ENCODE peak calls at places on chromosomes 5 and 9, in eight cellular contexts. O, M, P, R, N, Q, H and I are unnamed samples. For H3K27me3, the result is how much of the 10 kb centered on the place peaks cover.

GRCh38 chr9:135126480-135127187 is 39.2 kb downstream of the OLFM1 start:
- DNase-seq in O (no peak), M (peak), P (no peak), R (peak), N (no peak), Q (no peak), H (no peak), I (no peak)

GRCh38 chr5:179233909-179234562 is 111.2 kb downstream of the ADAMTS2 start:
- DNase-seq in O (no peak), M (no peak), P (no peak), R (peak), N (no peak), Q (no peak), H (no peak), I (no peak)

GRCh38 chr5:3602713-3603502 is 7.3 kb downstream of the IRX1 start:
- DNase-seq in O (no peak), M (no peak), P (no peak), R (peak), N (peak), Q (peak), H (peak), I (no peak)

GRCh38 chr5:35908266-35908665 is 30.2 kb downstream of the CAPSL start:
- DNase-seq in O (no peak), M (no peak), P (no peak), R (no peak), N (no peak), Q (no peak), H (no peak), I (no peak)

GRCh38 chr5:73894860-73895259 is 268.9 kb downstream of the ARHGEF28 start:
- DNase-seq in O (no peak), M (no peak), P (no peak), R (no peak), N (no peak), Q (no peak), H (no peak), I (no peak)

GRCh38 chr9:134325813-134326753 is at the start of gene RXRA:
- DNase-seq in O (peak), M (peak), P (peak), R (peak), N (peak), Q (peak), H (peak), I (peak)

GRCh38 chr9:33750307-33750838 is 45.0 kb upstream of the PRSS3 start:
- DNase-seq in O (no peak), M (no peak), P (no peak), R (peak), N (no peak), Q (no peak), H (no peak), I (no peak)

GRCh38 chr5:107808671-107809137 is 138.0 kb upstream of the EFNA5 start:
- DNase-seq in O (no peak), M (no peak), P (no peak), R (peak), N (peak), Q (peak), H (no peak), I (no peak)

GRCh38 chr5:121949885-121950284 is 11.9 kb upstream of the SRFBP1 start:
- DNase-seq in O (no peak), M (no peak), P (peak), R (peak), N (peak), Q (no peak), H (no peak), I (peak)

GRCh38 chr5:113047234-113047633 is 70.6 kb downstream of the DCP2 start:
- DNase-seq in O (no peak), M (no peak), P (peak), R (peak), N (peak), Q (no peak), H (no peak), I (peak)

GRCh38 chr5:173864126-173865075 is 23.7 kb upstream of the CPEB4 start:
- DNase-seq in O (no peak), M (peak), P (no peak), R (peak), N (no peak), Q (no peak), H (no peak), I (no peak)

GRCh38 chr5:129078247-129078646 is 16.3 kb upstream of the ISOC1 start:
- DNase-seq in O (no peak), M (no peak), P (no peak), R (no peak), N (no peak), Q (no peak), H (no peak), I (no peak)

GRCh38 chr5:124919076-124919475 is 172.6 kb upstream of the ZNF608 start:
- DNase-seq in O (no peak), M (no peak), P (no peak), R (no peak), N (no peak), Q (no peak), H (no peak), I (no peak)

GRCh38 chr9:104838958-104839357 is 75.0 kb downstream of the NIPSNAP3B start:
- DNase-seq in O (no peak), M (no peak), P (no peak), R (no peak), N (no peak), Q (no peak), H (no peak), I (no peak)

GRCh38 chr5:159257629-159258283 is 5.3 kb upstream of the UBLCP1 start:
- DNase-seq in O (no peak), M (no peak), P (no peak), R (no peak), N (peak), Q (no peak), H (no peak), I (no peak)

GRCh38 chr9:125996671-125997509 is 249.7 kb downstream of the PBX3 start:
- DNase-seq in O (no peak), M (no peak), P (no peak), R (peak), N (no peak), Q (no peak), H (no peak), I (no peak)

GRCh38 chr9:123678878-123679329 is 251.0 kb downstream of the DENND1A start:
- DNase-seq in O (no peak), M (no peak), P (no peak), R (peak), N (no peak), Q (no peak), H (no peak), I (no peak)

GRCh38 chr9:17528859-17529258 is 50.0 kb upstream of the SH3GL2 start:
- DNase-seq in O (no peak), M (no peak), P (no peak), R (no peak), N (no peak), Q (no peak), H (no peak), I (peak)

GRCh38 chr5:93721045-93721444 is 20.4 kb downstream of the POU5F2 start:
- DNase-seq in O (no peak), M (no peak), P (no peak), R (no peak), N (no peak), Q (no peak), H (no peak), I (no peak)

GRCh38 chr5:74020488-74020887 is 394.5 kb downstream of the ARHGEF28 start:
- DNase-seq in O (no peak), M (no peak), P (no peak), R (no peak), N (no peak), Q (no peak), H (peak), I (no peak)

GRCh38 chr5:150781706-150782614 is 3.4 kb downstream of the SMIM3 start:
- DNase-seq in O (no peak), M (peak), P (no peak), R (peak), N (peak), Q (no peak), H (no peak), I (no peak)

GRCh38 chr9:94740191-94740874 is 13.8 kb downstream of the AOPEP start:
- DNase-seq in O (no peak), M (no peak), P (no peak), R (no peak), N (no peak), Q (no peak), H (peak), I (no peak)

GRCh38 chr9:101398930-101399640 is 434 bp downstream of the ZNF189 start:
- DNase-seq in O (no peak), M (peak), P (no peak), R (peak), N (peak), Q (no peak), H (no peak), I (no peak)

GRCh38 chr9:33186457-33187168 is 19.5 kb upstream of the B4GALT1 start:
- DNase-seq in O (no peak), M (no peak), P (no peak), R (no peak), N (peak), Q (no peak), H (no peak), I (peak)

GRCh38 chr9:17019398-17019797 is 115.4 kb upstream of the CNTLN start:
- DNase-seq in O (no peak), M (no peak), P (no peak), R (no peak), N (no peak), Q (no peak), H (no peak), I (peak)

GRCh38 chr5:96573513-96573894 is 88.7 kb upstream of the CAST start:
- DNase-seq in O (no peak), M (no peak), P (no peak), R (no peak), N (no peak), Q (no peak), H (no peak), I (no peak)

GRCh38 chr9:1460143-1460769 is 410.1 kb downstream of the DMRT2 start:
- DNase-seq in O (no peak), M (no peak), P (no peak), R (no peak), N (no peak), Q (no peak), H (no peak), I (peak)

GRCh38 chr5:137831526-137831925 is 36.1 kb upstream of the MYOT start:
- DNase-seq in O (no peak), M (no peak), P (no peak), R (no peak), N (no peak), Q (no peak), H (no peak), I (no peak)

GRCh38 chr9:77215874-77216273 is 38.5 kb downstream of the VPS13A start:
- DNase-seq in O (no peak), M (no peak), P (no peak), R (no peak), N (peak), Q (no peak), H (no peak), I (no peak)

GRCh38 chr5:4204616-4205151 is 609.1 kb downstream of the IRX1 start:
- DNase-seq in O (no peak), M (no peak), P (no peak), R (no peak), N (no peak), Q (no peak), H (no peak), I (no peak)

GRCh38 chr9:79428422-79428821 is 143.3 kb upstream of the TLE4 start:
- DNase-seq in O (no peak), M (no peak), P (no peak), R (no peak), N (no peak), Q (no peak), H (no peak), I (no peak)

GRCh38 chr9:36665921-36666429 is 93.3 kb downstream of the MELK start:
- DNase-seq in O (no peak), M (no peak), P (peak), R (no peak), N (no peak), Q (no peak), H (no peak), I (peak)

GRCh38 chr5:65329266-65329665 is 152.5 kb downstream of the ADAMTS6 start:
- DNase-seq in O (no peak), M (no peak), P (no peak), R (no peak), N (no peak), Q (no peak), H (no peak), I (no peak)

GRCh38 chr5:136769900-136770684 is 404.7 kb upstream of the TRPC7 start:
- DNase-seq in O (no peak), M (peak), P (peak), R (peak), N (peak), Q (peak), H (peak), I (peak)

GRCh38 chr5:1770443-1770802 is 29.2 kb downstream of the MRPL36 start:
- DNase-seq in O (no peak), M (no peak), P (no peak), R (peak), N (no peak), Q (no peak), H (no peak), I (no peak)

GRCh38 chr5:162372265-162372664 is 304.7 kb downstream of the GABRG2 start:
- DNase-seq in O (no peak), M (no peak), P (no peak), R (no peak), N (no peak), Q (peak), H (no peak), I (no peak)

GRCh38 chr9:136225748-136226679 is 19.6 kb downstream of the QSOX2 start:
- DNase-seq in O (peak), M (peak), P (peak), R (peak), N (peak), Q (peak), H (peak), I (peak)

GRCh38 chr5:17735771-17736170 is 101.5 kb downstream of the TAF11L14 start:
- DNase-seq in O (no peak), M (no peak), P (no peak), R (no peak), N (no peak), Q (no peak), H (no peak), I (no peak)

GRCh38 chr5:643351-643801 is 31.2 kb downstream of the CEP72 start:
- DNase-seq in O (no peak), M (no peak), P (no peak), R (no peak), N (no peak), Q (no peak), H (no peak), I (no peak)

GRCh38 chr5:176910161-176910560 is 11.0 kb upstream of the HK3 start:
- DNase-seq in O (no peak), M (no peak), P (no peak), R (no peak), N (no peak), Q (no peak), H (no peak), I (no peak)

GRCh38 chr5:176908677-176909358 is 9.7 kb upstream of the HK3 start:
- DNase-seq in O (no peak), M (no peak), P (no peak), R (no peak), N (no peak), Q (no peak), H (no peak), I (no peak)

GRCh38 chr5:176916337-176916736 is 17.2 kb upstream of the HK3 start:
- DNase-seq in O (no peak), M (no peak), P (peak), R (no peak), N (no peak), Q (no peak), H (no peak), I (no peak)

GRCh38 chr5:176915906-176916305 is 16.8 kb upstream of the HK3 start:
- DNase-seq in O (no peak), M (no peak), P (no peak), R (no peak), N (no peak), Q (no peak), H (no peak), I (no peak)

GRCh38 chr5:176912115-176912514 is 13.0 kb upstream of the HK3 start:
- DNase-seq in O (no peak), M (no peak), P (no peak), R (no peak), N (no peak), Q (no peak), H (no peak), I (no peak)
- TF ChIP-seq CTCF in O (no peak), M (no peak), P (no peak), R (no peak), N (no peak), Q (no peak), H (no peak), I (no peak)

DNA sequence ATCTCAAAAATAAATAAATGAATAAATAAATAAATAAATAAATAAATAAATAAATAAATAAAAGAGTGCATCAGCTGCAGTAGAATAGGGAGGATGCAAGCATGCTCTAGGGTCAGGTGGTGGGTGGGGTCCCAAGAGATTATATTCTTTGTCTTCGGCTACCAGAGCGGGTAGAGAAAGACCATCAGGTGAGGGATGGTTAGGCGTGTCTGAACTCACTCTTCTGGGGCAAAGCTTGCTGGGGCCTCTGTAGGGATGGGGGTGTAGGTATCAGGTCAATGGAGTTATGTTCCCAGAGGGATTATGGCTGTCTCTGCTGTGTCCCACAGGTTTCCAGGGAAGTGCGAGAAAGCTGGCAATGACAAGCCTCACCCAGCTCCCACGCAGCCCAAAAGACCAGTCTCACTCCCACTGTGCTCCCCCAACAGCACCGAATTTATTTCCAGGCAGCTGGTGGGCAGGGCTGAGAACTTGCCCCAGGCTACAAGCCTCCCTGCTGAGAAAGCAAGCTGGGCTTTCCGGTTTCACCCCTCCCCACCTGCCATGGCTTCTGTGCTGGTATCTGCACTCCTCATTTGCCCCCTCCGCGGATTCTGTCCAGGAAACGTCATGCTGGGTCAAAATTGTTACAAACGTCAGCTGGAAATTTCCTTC is 180.8 kb downstream of the LURAP1L start:
- DNase-seq in O (no peak), M (no peak), P (peak), R (no peak), N (no peak), Q (no peak), H (no peak), I (no peak)
- H3K4me3 ChIP-seq in O (no peak), M (no peak), P (peak), R (no peak), N (no peak), Q (no peak), H (no peak), I (no peak)

GRCh38 chr9:70285981-70286616 is 27.3 kb downstream of the SMC5 start:
- DNase-seq in O (no peak), M (no peak), P (no peak), R (no peak), N (no peak), Q (no peak), H (no peak), I (no peak)
- H3K27me3 ChIP-seq in O (under half), M (under half), P (under half), R (under half), N (under half), Q (under half), H (under half), I (under half)

GRCh38 chr9:114374936-114375335 is 12.8 kb downstream of the AKNA start:
- DNase-seq in O (no peak), M (no peak), P (no peak), R (no peak), N (no peak), Q (no peak), H (no peak), I (no peak)
- TF ChIP-seq CTCF in O (no peak), M (no peak), P (no peak), R (no peak), N (no peak), Q (peak), H (no peak), I (no peak)

DNA sequence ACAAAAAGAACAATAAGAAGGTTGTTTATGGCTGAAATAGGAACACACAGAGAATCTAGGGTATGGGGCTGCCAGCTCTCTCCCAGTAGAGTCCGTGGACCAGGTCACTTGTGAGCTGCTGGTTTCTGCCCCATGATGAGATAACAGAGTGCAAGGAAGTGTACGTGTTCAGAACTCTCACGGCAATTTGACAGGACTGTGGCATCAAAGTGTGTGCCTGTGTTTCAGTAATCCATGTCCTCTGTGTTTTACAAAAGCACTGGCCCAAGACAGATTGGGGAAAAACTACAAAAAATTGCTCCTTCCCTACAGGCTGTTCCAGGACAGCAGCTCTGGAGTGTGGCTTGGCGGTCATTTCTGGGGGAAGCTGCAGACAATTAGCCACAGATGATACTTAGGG is 184.6 kb downstream of the AUH start:
- DNase-seq in O (no peak), M (no peak), P (no peak), R (no peak), N (no peak), Q (no peak), H (peak), I (no peak)
- H3K4me3 ChIP-seq in O (no peak), M (no peak), P (no peak), R (no peak), N (no peak), Q (no peak), H (no peak), I (no peak)